ENCODE peak calls at places on chromosome X, in eight cellular contexts. I is ovary, H is breast epithelium, C is psoas muscle, L is neural progenitor cell, P is MM.1S, O is PC-9, J is lower lobe of right lung. X is an unnamed sample.
A peak's percentile ranks its signal among the peaks of the same experiment; 100 is the strongest.

GRCh38 chrX:19563327-19563726 is 48.0 kb upstream of the MAP3K15 start:
- DNase-seq in I (no peak), H (no peak), C (no peak), L (no peak), P (no peak), O (no peak), J (no peak), X (no peak)

GRCh38 chrX:20500171-20500865 is 233.6 kb upstream of the RPS6KA3 start:
- DNase-seq in I (no peak), H (no peak), C (no peak), L (no peak), P (peak; percentile 50), O (no peak), J (no peak), X (no peak)

GRCh38 chrX:130097507-130098201 is 12.6 kb downstream of the ELF4 start:
- DNase-seq in I (no peak), H (no peak), C (no peak), L (no peak), P (no peak), O (peak; percentile 74), J (peak; percentile 69), X (no peak)

GRCh38 chrX:49838374-49838773 is 9.3 kb downstream of the PAGE4 start:
- DNase-seq in I (no peak), H (no peak), C (no peak), L (peak; percentile 50), P (peak; percentile 50), O (no peak), J (no peak), X (no peak)

GRCh38 chrX:28901637-28902036 is 314.4 kb downstream of the IL1RAPL1 start:
- DNase-seq in I (no peak), H (no peak), C (no peak), L (no peak), P (no peak), O (no peak), J (no peak), X (no peak)

GRCh38 chrX:75522565-75523411 is at the start of gene ZDHHC15:
- DNase-seq in I (peak; percentile 72), H (peak; percentile 57), C (peak; percentile 59), L (peak; percentile 65), P (no peak), O (no peak), J (peak; percentile 67), X (no peak)

GRCh38 chrX:12579311-12579710 is 211.9 kb upstream of the PRPS2 start:
- DNase-seq in I (no peak), H (no peak), C (no peak), L (no peak), P (no peak), O (no peak), J (no peak), X (no peak)

GRCh38 chrX:50067435-50068292 is 133.1 kb downstream of the AKAP4 start:
- DNase-seq in I (no peak), H (no peak), C (no peak), L (peak; percentile 80), P (no peak), O (no peak), J (peak; percentile 28), X (peak; percentile 50)

GRCh38 chrX:84993150-84993549 is 10.5 kb upstream of the APOOL start:
- DNase-seq in I (no peak), H (no peak), C (no peak), L (no peak), P (no peak), O (no peak), J (no peak), X (no peak)

GRCh38 chrX:20265221-20265725 is 1.4 kb downstream of the RPS6KA3 start:
- DNase-seq in I (peak; percentile 69), H (peak; percentile 48), C (peak; percentile 73), L (peak; percentile 75), P (peak; percentile 56), O (peak; percentile 49), J (peak; percentile 77), X (no peak)

GRCh38 chrX:83508006-83508405 is at the start of gene POU3F4:
- DNase-seq in I (no peak), H (no peak), C (no peak), L (peak; percentile 83), P (no peak), O (no peak), J (no peak), X (no peak)

GRCh38 chrX:138775501-138775900 is 64.0 kb upstream of the FGF13 start:
- DNase-seq in I (no peak), H (no peak), C (no peak), L (peak; percentile 46), P (peak; percentile 41), O (no peak), J (no peak), X (no peak)

GRCh38 chrX:74492720-74493201 is 71.5 kb downstream of the SLC16A2 start:
- DNase-seq in I (no peak), H (no peak), C (no peak), L (peak; percentile 65), P (no peak), O (no peak), J (no peak), X (no peak)

GRCh38 chrX:11597479-11597878 is 68.2 kb downstream of the ARHGAP6 start:
- DNase-seq in I (no peak), H (no peak), C (no peak), L (no peak), P (no peak), O (no peak), J (no peak), X (no peak)

GRCh38 chrX:141467442-141467841 is 117.1 kb downstream of the SPANXA1 start:
- DNase-seq in I (no peak), H (no peak), C (no peak), L (peak; percentile 3), P (no peak), O (no peak), J (no peak), X (no peak)

GRCh38 chrX:1646009-1646408 is 31.1 kb downstream of the ASMT start:
- DNase-seq in I (no peak), H (no peak), C (no peak), L (no peak), P (no peak), O (no peak), J (no peak), X (no peak)

GRCh38 chrX:140090800-140091275 is 125.5 kb upstream of the CXorf66 start:
- DNase-seq in I (no peak), H (no peak), C (no peak), L (no peak), P (no peak), O (no peak), J (no peak), X (no peak)
- H3K4me3 ChIP-seq in I (peak overlapping the region; percentile 23), H (peak overlapping the region; percentile 62), C (peak overlapping the region; percentile 50), L (peak overlapping the region; percentile 47), P (no peak overlapping the region), O (no peak overlapping the region), J (peak overlapping the region; percentile 37), X (peak overlapping the region; percentile 53)

GRCh38 chrX:45757272-45757671 is 556.6 kb upstream of the DIPK2B start:
- DNase-seq in I (no peak), H (no peak), C (no peak), L (no peak), P (no peak), O (no peak), J (no peak), X (no peak)

GRCh38 chrX:45758738-45759397 is 558.2 kb upstream of the DIPK2B start:
- DNase-seq in I (no peak), H (no peak), C (no peak), L (no peak), P (peak; percentile 74), O (no peak), J (no peak), X (no peak)

GRCh38 chrX:45758319-45758718 is 557.6 kb upstream of the DIPK2B start:
- DNase-seq in I (no peak), H (no peak), C (no peak), L (no peak), P (peak; percentile 71), O (no peak), J (no peak), X (no peak)

GRCh38 chrX:45755719-45756118 is 555.0 kb upstream of the DIPK2B start:
- DNase-seq in I (no peak), H (no peak), C (no peak), L (no peak), P (no peak), O (no peak), J (no peak), X (no peak)

DNA sequence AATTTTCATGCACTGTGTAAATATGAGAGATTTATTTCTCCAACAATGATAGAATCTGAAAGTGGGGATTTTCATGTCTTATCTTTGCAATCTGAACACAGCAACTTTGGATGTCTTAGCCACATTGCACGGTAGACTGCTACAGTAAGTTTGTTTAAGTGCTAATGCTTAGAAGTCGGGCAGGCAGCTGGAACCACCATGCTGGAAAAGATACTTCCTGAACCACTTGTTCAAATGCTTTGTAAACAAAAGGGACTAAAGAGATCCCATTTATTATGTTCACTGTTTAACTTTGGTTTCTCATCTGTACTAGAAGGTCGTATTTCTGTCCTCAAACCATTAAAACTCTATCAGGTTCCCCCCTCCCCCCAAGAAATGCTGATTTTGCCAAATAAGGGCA is 555.9 kb upstream of the DIPK2B start:
- DNase-seq in I (no peak), H (no peak), C (no peak), L (no peak), P (no peak), O (no peak), J (no peak), X (no peak)
- H3K4me1 ChIP-seq in I (peaks cover 2% of the 10 kb centered on the region), H (no peaks in the 10 kb centered on the region), C (no peaks in the 10 kb centered on the region), L (no peaks in the 10 kb centered on the region), P (peaks cover 56% of the 10 kb centered on the region), O (no peaks in the 10 kb centered on the region), J (peaks cover 33% of the 10 kb centered on the region), X (no peaks in the 10 kb centered on the region)

DNA sequence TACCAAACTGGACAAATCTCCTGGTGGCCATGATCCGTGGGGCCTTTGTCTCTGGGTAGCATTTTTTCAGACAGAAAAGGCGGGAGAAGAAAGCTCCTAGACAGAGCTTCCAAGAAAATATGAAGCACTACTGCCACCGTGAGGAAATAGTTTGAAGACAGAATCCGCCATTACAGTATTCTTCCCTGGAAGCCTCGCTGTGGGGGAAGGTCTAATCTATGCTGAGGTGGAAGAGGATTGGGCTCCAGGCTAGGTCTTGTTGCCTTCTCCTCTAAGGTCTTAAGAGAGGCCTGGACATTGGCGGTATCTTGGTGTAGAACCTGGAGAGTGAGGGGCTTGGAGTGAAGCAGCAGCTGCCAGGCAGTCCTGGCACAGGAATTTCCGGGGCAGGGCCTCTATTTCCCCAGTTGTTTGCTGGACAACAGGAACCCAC is 218.9 kb downstream of the OR13H1 start:
- DNase-seq in I (peak; percentile 55), H (no peak), C (no peak), L (no peak), P (peak; percentile 86), O (no peak), J (no peak), X (no peak)
- H3K27ac ChIP-seq in I (no peak overlapping the region), H (peak overlapping the region; percentile 36), C (peak overlapping the region; percentile 60), L (no peak overlapping the region), P (peak overlapping the region; percentile 56), O (no peak overlapping the region), J (no peak overlapping the region), X (no peak overlapping the region)

GRCh38 chrX:133983974-133984578 is 1.3 kb downstream of the GPC3 start:
- DNase-seq in I (no peak), H (no peak), C (no peak), L (peak; percentile 50), P (no peak), O (no peak), J (no peak), X (no peak)
- H3K4me3 ChIP-seq in I (no peak overlapping the region), H (peak overlapping the region; percentile 65), C (no peak overlapping the region), L (peak overlapping the region; percentile 66), P (no peak overlapping the region), O (no peak overlapping the region), J (peak overlapping the region; percentile 44), X (peak overlapping the region; percentile 42)